ENCODE peak calls at places on chromosomes 13 and 19, in four cellular contexts. F, M, E and V are unnamed samples.

GRCh38 chr13:55410398-55411330 is 1730.1 kb upstream of the PRR20A start:
- DNase-seq in E (no peak), F (no peak), M (no peak), V (no peak)

GRCh38 chr13:110397445-110397844 is 90.4 kb downstream of the COL4A2 start:
- DNase-seq in M (no peak), F (peak), E (no peak), V (peak)

GRCh38 chr13:83215627-83216026 is 666.6 kb downstream of the SLITRK1 start:
- DNase-seq in F (no peak), M (no peak), E (peak), V (no peak)

GRCh38 chr19:53908933-53909415 is at the start of gene CACNG7:
- DNase-seq in F (peak), E (no peak), M (peak), V (peak)

GRCh38 chr13:79079351-79079839 is 326.7 kb downstream of the RBM26 start:
- DNase-seq in E (no peak), F (no peak), M (no peak), V (no peak)

GRCh38 chr19:41018736-41019290 is 27.7 kb downstream of the CYP2B6 start:
- DNase-seq in E (no peak), F (no peak), M (no peak), V (no peak)

GRCh38 chr13:113400621-113401451 is 36.9 kb upstream of the GRTP1 start:
- DNase-seq in M (no peak), F (no peak), E (no peak), V (peak)

GRCh38 chr19:40600086-40600917 is 867 bp upstream of the LTBP4 start:
- DNase-seq in F (peak), E (no peak), M (no peak), V (no peak)

GRCh38 chr19:57807541-57807940 is 7.2 kb downstream of the ZNF552 start:
- DNase-seq in M (no peak), F (no peak), E (no peak), V (no peak)

GRCh38 chr13:40578055-40578454 is 88.4 kb downstream of the FOXO1 start:
- DNase-seq in M (no peak), F (no peak), E (no peak), V (no peak)

GRCh38 chr19:512548-513365 is 5.5 kb downstream of the TPGS1 start:
- DNase-seq in E (no peak), M (no peak), F (no peak), V (no peak)